ENCODE peak calls at places on chromosomes 4 and X, in five cellular contexts. M is CD8-positive, alpha-beta memory T cell; K is NCI-H1417 treated with DMSO at 0.1 percent for 48 hours; I is NCI-H1105; A is H1. T is an unnamed sample.

GRCh38 chr4:185096032-185096653 is 46.9 kb upstream of the SLC25A4 start:
- DNase-seq in M (no peak), K (no peak), I (peak), A (no peak), T (peak)

GRCh38 chrX:124555036-124555595 is 208.8 kb downstream of the SH2D1A start:
- DNase-seq in M (no peak), K (no peak), I (no peak), A (no peak), T (no peak)

GRCh38 chrX:151902813-151903591 is 9.7 kb upstream of the MAGEA4 start:
- DNase-seq in M (no peak), K (no peak), I (no peak), A (no peak), T (no peak)

GRCh38 chr4:139555073-139555704 is 830 bp downstream of the SETD7 start:
- DNase-seq in M (peak), K (peak), I (peak), A (peak), T (peak)

GRCh38 chr4:24473309-24473721 is 111.0 kb downstream of the DHX15 start:
- DNase-seq in M (no peak), K (no peak), I (peak), A (peak), T (peak)

GRCh38 chrX:129318375-129318774 is 204.9 kb downstream of the SMARCA1 start:
- DNase-seq in M (no peak), K (no peak), I (no peak), A (no peak), T (no peak)

GRCh38 chrX:281166-281999 is at the start of gene PLCXD1:
- DNase-seq in M (no peak), K (no peak), I (no peak), A (peak), T (no peak)

GRCh38 chr4:152485726-152486276 is 50.1 kb downstream of the FBXW7 start:
- DNase-seq in M (no peak), K (no peak), I (no peak), A (no peak), T (no peak)

GRCh38 chr4:18020671-18021469 is 685 bp downstream of the LCORL start:
- DNase-seq in M (peak), K (peak), I (peak), A (peak), T (peak)

GRCh38 chr4:145625677-145626622 is 6.8 kb downstream of the MMAA start:
- DNase-seq in M (no peak), K (no peak), I (no peak), A (no peak), T (no peak)

GRCh38 chr4:38371391-38371851 is 292.6 kb upstream of the KLF3 start:
- DNase-seq in M (no peak), K (no peak), I (no peak), A (no peak), T (no peak)

GRCh38 chr4:122912810-122913575 is 9.4 kb downstream of the NUDT6 start:
- DNase-seq in M (no peak), K (no peak), I (no peak), A (no peak), T (no peak)

GRCh38 chr4:87896020-87896621 is 63.4 kb downstream of the MEPE start:
- DNase-seq in M (no peak), K (no peak), I (no peak), A (no peak), T (no peak)

GRCh38 chr4:3640587-3640962 is 108.4 kb upstream of the LRPAP1 start:
- DNase-seq in M (no peak), K (no peak), I (no peak), A (no peak), T (no peak)

GRCh38 chr4:173935622-173936405 is 347.7 kb downstream of the FBXO8 start:
- DNase-seq in M (no peak), K (no peak), I (no peak), A (no peak), T (no peak)

GRCh38 chr4:164529058-164529457 is 224.9 kb upstream of the SMIM31 start:
- DNase-seq in M (no peak), K (no peak), I (no peak), A (no peak), T (no peak)

GRCh38 chrX:51420610-51421009 is 75.8 kb downstream of the NUDT11 start:
- DNase-seq in M (no peak), K (no peak), I (no peak), A (no peak), T (peak)

GRCh38 chrX:103215037-103215767 is at the start of gene BEX4:
- DNase-seq in M (peak), K (no peak), I (peak), A (peak), T (peak)

GRCh38 chrX:72046447-72046846 is 85.3 kb downstream of the RTL5 start:
- DNase-seq in M (no peak), K (no peak), I (no peak), A (no peak), T (no peak)

GRCh38 chr4:57943672-57944071 is 833.5 kb upstream of the IGFBP7 start:
- DNase-seq in M (no peak), K (no peak), I (no peak), A (no peak), T (no peak)

GRCh38 chr4:180120114-180120513 is 2123.1 kb upstream of the TENM3 start:
- DNase-seq in M (no peak), K (no peak), I (no peak), A (no peak), T (no peak)

GRCh38 chrX:126820700-126821420 is 1.3 kb downstream of the PRR32 start:
- DNase-seq in M (no peak), K (no peak), I (no peak), A (no peak), T (no peak)

GRCh38 chr4:113383111-113383785 is 333.8 kb downstream of the ANK2 start:
- DNase-seq in M (no peak), K (no peak), I (no peak), A (no peak), T (no peak)

GRCh38 chrX:71579136-71579989 is 1.1 kb downstream of the GCNA start:
- DNase-seq in M (no peak), K (no peak), I (no peak), A (no peak), T (no peak)

GRCh38 chr4:96035727-96036126 is 195.8 kb downstream of the PDHA2 start:
- DNase-seq in M (no peak), K (no peak), I (no peak), A (no peak), T (no peak)

GRCh38 chr4:25448379-25449109 is 71.5 kb downstream of the ANAPC4 start:
- DNase-seq in M (no peak), K (no peak), I (no peak), A (no peak), T (no peak)

GRCh38 chr4:75985116-75985515 is 5.6 kb downstream of the SDAD1 start:
- DNase-seq in M (no peak), K (no peak), I (no peak), A (no peak), T (no peak)

GRCh38 chrX:70196961-70197805 is 19.9 kb downstream of the DGAT2L6 start:
- DNase-seq in M (peak), K (peak), I (peak), A (peak), T (peak)

GRCh38 chr4:111269439-111269838 is 646.6 kb upstream of the PITX2 start:
- DNase-seq in M (no peak), K (no peak), I (no peak), A (no peak), T (no peak)

T was measured in NCI-H345.